ENCODE peak calls at places on chromosome 14, in eight cellular contexts. One of them, this sample, is unnamed. For H3K4me1, the result is how much of the 10 kb centered on the place peaks cover.

GRCh38 chr14:101876539-101876938 is 87.8 kb upstream of the DYNC1H1 start:
- DNase-seq in stomach: peak
- DNase-seq in sigmoid colon: peak
- DNase-seq in H1: no peak
- DNase-seq in K562: no peak
- DNase-seq in upper lobe of left lung: no peak
- DNase-seq in A549: no peak
- DNase-seq in suprapubic skin: no peak
- DNase-seq in this sample: peak

GRCh38 chr14:63266106-63266505 is 52.6 kb downstream of the GPHB5 start:
- DNase-seq in stomach: no peak
- DNase-seq in sigmoid colon: no peak
- DNase-seq in H1: no peak
- DNase-seq in K562: no peak
- DNase-seq in upper lobe of left lung: no peak
- DNase-seq in A549: no peak
- DNase-seq in suprapubic skin: no peak
- DNase-seq in this sample: no peak

GRCh38 chr14:75579882-75580281 is 1.5 kb downstream of the FLVCR2 start:
- DNase-seq in stomach: no peak
- DNase-seq in sigmoid colon: peak
- DNase-seq in H1: no peak
- DNase-seq in K562: no peak
- DNase-seq in upper lobe of left lung: no peak
- DNase-seq in A549: no peak
- DNase-seq in suprapubic skin: no peak
- DNase-seq in this sample: no peak

GRCh38 chr14:55650992-55651391 is 71.0 kb downstream of the KTN1 start:
- DNase-seq in stomach: no peak
- DNase-seq in sigmoid colon: no peak
- DNase-seq in H1: no peak
- DNase-seq in K562: no peak
- DNase-seq in upper lobe of left lung: no peak
- DNase-seq in A549: no peak
- DNase-seq in suprapubic skin: no peak
- DNase-seq in this sample: no peak

GRCh38 chr14:59788176-59788575 is 82.4 kb downstream of the RTN1 start:
- DNase-seq in stomach: peak
- DNase-seq in sigmoid colon: no peak
- DNase-seq in H1: no peak
- DNase-seq in K562: no peak
- DNase-seq in upper lobe of left lung: no peak
- DNase-seq in A549: no peak
- DNase-seq in suprapubic skin: no peak
- DNase-seq in this sample: no peak

GRCh38 chr14:88706425-88706824 is 86.3 kb downstream of the EML5 start:
- DNase-seq in stomach: no peak
- DNase-seq in sigmoid colon: no peak
- DNase-seq in H1: no peak
- DNase-seq in K562: no peak
- DNase-seq in upper lobe of left lung: no peak
- DNase-seq in A549: no peak
- DNase-seq in suprapubic skin: no peak
- DNase-seq in this sample: no peak

GRCh38 chr14:49550284-49551184 is 35.6 kb downstream of the RPS29 start:
- DNase-seq in stomach: no peak
- DNase-seq in sigmoid colon: no peak
- DNase-seq in H1: no peak
- DNase-seq in K562: no peak
- DNase-seq in upper lobe of left lung: no peak
- DNase-seq in A549: peak
- DNase-seq in suprapubic skin: no peak
- DNase-seq in this sample: no peak

GRCh38 chr14:71687115-71687836 is 245.0 kb upstream of the RGS6 start:
- DNase-seq in stomach: no peak
- DNase-seq in sigmoid colon: no peak
- DNase-seq in H1: no peak
- DNase-seq in K562: no peak
- DNase-seq in upper lobe of left lung: no peak
- DNase-seq in A549: no peak
- DNase-seq in suprapubic skin: no peak
- DNase-seq in this sample: no peak

GRCh38 chr14:36701144-36701543 is 39.5 kb downstream of the PAX9 start:
- DNase-seq in stomach: no peak
- DNase-seq in sigmoid colon: no peak
- DNase-seq in H1: no peak
- DNase-seq in K562: no peak
- DNase-seq in upper lobe of left lung: no peak
- DNase-seq in A549: no peak
- DNase-seq in suprapubic skin: no peak
- DNase-seq in this sample: no peak

GRCh38 chr14:102510616-102511520 is 1.3 kb upstream of the ANKRD9 start:
- DNase-seq in stomach: peak
- DNase-seq in sigmoid colon: peak
- DNase-seq in H1: peak
- DNase-seq in K562: peak
- DNase-seq in upper lobe of left lung: peak
- DNase-seq in A549: peak
- DNase-seq in suprapubic skin: no peak
- DNase-seq in this sample: no peak

GRCh38 chr14:73788871-73789590 is 62.6 kb upstream of the PTGR2 start:
- DNase-seq in stomach: no peak
- DNase-seq in sigmoid colon: peak
- DNase-seq in H1: no peak
- DNase-seq in K562: no peak
- DNase-seq in upper lobe of left lung: no peak
- DNase-seq in A549: no peak
- DNase-seq in suprapubic skin: no peak
- DNase-seq in this sample: no peak

GRCh38 chr14:92973265-92973797 is 50.4 kb downstream of the CHGA start:
- DNase-seq in stomach: peak
- DNase-seq in sigmoid colon: peak
- DNase-seq in H1: peak
- DNase-seq in K562: peak
- DNase-seq in upper lobe of left lung: peak
- DNase-seq in A549: peak
- DNase-seq in suprapubic skin: peak
- DNase-seq in this sample: peak

GRCh38 chr14:50792634-50793068 is 38.3 kb downstream of the NIN start:
- DNase-seq in stomach: no peak
- DNase-seq in sigmoid colon: no peak
- DNase-seq in H1: no peak
- DNase-seq in K562: no peak
- DNase-seq in upper lobe of left lung: no peak
- DNase-seq in A549: no peak
- DNase-seq in suprapubic skin: no peak
- DNase-seq in this sample: no peak

GRCh38 chr14:50795127-50795526 is 35.8 kb downstream of the NIN start:
- DNase-seq in stomach: no peak
- DNase-seq in sigmoid colon: no peak
- DNase-seq in H1: no peak
- DNase-seq in K562: no peak
- DNase-seq in upper lobe of left lung: no peak
- DNase-seq in A549: no peak
- DNase-seq in suprapubic skin: no peak
- DNase-seq in this sample: no peak

GRCh38 chr14:50795909-50796308 is 35.1 kb downstream of the NIN start:
- DNase-seq in stomach: no peak
- DNase-seq in sigmoid colon: no peak
- DNase-seq in H1: no peak
- DNase-seq in K562: no peak
- DNase-seq in upper lobe of left lung: no peak
- DNase-seq in A549: no peak
- DNase-seq in suprapubic skin: no peak
- DNase-seq in this sample: no peak

GRCh38 chr14:50792058-50792477 is 38.9 kb downstream of the NIN start:
- DNase-seq in stomach: no peak
- DNase-seq in sigmoid colon: no peak
- DNase-seq in H1: no peak
- DNase-seq in K562: no peak
- DNase-seq in upper lobe of left lung: no peak
- DNase-seq in A549: no peak
- DNase-seq in suprapubic skin: no peak
- DNase-seq in this sample: no peak

DNA sequence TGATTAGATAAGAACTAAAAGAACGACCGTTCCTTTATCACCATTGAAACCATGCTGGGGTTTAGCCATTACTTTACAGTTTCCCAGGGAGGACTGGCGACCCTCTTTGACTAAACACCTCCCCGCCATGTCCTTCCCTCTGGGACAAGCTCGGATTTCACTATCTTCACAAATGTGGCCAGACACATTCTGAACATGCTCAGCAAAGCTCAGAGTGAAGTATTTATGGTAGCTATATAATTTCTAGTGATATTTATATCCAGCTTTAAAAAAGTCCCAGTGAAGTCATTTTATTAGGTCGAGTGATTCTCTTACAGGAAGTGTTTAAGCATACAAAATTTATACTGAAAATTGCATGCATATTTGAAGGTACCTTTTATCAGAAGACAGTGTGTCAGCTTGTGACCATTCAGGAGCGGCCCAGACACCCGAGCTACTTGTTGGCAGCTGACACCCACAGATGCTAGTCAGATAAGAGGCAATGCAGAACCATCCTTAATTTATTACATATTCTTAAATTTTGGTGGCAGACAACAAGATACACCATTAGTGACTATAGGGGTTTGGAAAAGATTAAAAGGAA is 36.8 kb downstream of the NIN start:
- DNase-seq in stomach: no peak
- DNase-seq in sigmoid colon: no peak
- DNase-seq in H1: no peak
- DNase-seq in K562: no peak
- DNase-seq in upper lobe of left lung: no peak
- DNase-seq in A549: no peak
- DNase-seq in suprapubic skin: no peak
- DNase-seq in this sample: no peak
- H3K4me1 ChIP-seq in stomach: under half
- H3K4me1 ChIP-seq in sigmoid colon: under half
- H3K4me1 ChIP-seq in H1: under half
- H3K4me1 ChIP-seq in K562: under half
- H3K4me1 ChIP-seq in upper lobe of left lung: under half
- H3K4me1 ChIP-seq in A549: under half
- H3K4me1 ChIP-seq in suprapubic skin: under half
- H3K4me1 ChIP-seq in this sample: under half

GRCh38 chr14:96294246-96294645 is 38.2 kb downstream of the BDKRB1 start:
- DNase-seq in stomach: no peak
- DNase-seq in sigmoid colon: no peak
- DNase-seq in H1: no peak
- DNase-seq in K562: no peak
- DNase-seq in upper lobe of left lung: peak
- DNase-seq in A549: no peak
- DNase-seq in suprapubic skin: no peak
- DNase-seq in this sample: no peak
- TF ChIP-seq EP300 in stomach: no peak
- TF ChIP-seq EP300 in sigmoid colon: no peak
- TF ChIP-seq EP300 in H1: no peak
- TF ChIP-seq EP300 in K562: no peak
- TF ChIP-seq EP300 in upper lobe of left lung: no peak
- TF ChIP-seq EP300 in A549: no peak
- TF ChIP-seq EP300 in suprapubic skin: no peak
- TF ChIP-seq EP300 in this sample: no peak

DNA sequence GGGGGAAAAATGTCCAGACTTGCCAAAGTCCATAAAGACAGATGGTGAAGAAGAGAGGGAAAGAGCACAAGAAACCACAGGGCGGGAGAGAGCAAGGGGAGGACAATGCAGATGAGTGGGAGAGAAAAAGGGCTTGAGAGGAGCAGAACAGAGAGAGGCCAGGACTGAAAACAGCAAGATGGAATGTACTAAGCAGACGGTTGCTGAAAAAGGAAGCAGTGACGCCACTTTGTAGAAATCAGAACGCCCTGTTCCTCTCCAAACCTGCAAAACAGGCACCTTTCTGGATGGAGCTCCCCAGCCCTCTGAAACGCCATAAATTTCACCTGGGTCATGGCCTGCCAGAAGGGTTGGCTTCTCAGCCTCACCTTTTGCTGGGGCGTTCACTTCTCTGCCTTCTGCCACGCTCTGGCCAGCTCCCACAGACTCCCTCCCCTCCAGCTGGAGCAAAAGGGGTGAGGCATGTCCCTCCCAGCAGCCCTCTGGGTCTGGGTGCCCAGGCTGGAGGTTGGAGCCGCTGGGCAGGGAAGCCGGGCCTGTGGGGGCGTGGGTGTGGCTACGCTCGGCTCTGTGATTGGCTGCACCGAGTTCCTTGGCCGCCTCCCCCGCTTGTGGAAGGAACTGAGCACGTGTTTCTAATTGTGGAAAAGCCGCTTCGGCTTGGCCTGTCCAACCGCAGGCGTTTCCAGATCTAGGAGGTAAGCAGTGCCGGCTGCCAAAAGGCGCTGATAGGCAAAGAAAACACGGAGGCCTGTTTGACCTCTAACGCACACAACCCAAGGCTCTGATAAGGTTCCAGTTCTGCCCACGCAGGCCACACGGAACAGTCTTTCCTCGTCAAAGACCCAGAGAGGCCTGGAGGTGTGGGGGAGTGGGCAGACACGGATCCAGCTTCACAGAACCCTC is 29.3 kb downstream of the SLC7A8 start:
- DNase-seq in stomach: peak
- DNase-seq in sigmoid colon: peak
- DNase-seq in H1: peak
- DNase-seq in K562: peak
- DNase-seq in upper lobe of left lung: peak
- DNase-seq in A549: no peak
- DNase-seq in suprapubic skin: peak
- DNase-seq in this sample: peak
- TF ChIP-seq POLR2A in stomach: no peak
- TF ChIP-seq POLR2A in sigmoid colon: peak
- TF ChIP-seq POLR2A in H1: no peak
- TF ChIP-seq POLR2A in K562: peak
- TF ChIP-seq POLR2A in upper lobe of left lung: peak
- TF ChIP-seq POLR2A in A549: no peak
- TF ChIP-seq POLR2A in suprapubic skin: peak
- TF ChIP-seq POLR2A in this sample: no peak

DNA sequence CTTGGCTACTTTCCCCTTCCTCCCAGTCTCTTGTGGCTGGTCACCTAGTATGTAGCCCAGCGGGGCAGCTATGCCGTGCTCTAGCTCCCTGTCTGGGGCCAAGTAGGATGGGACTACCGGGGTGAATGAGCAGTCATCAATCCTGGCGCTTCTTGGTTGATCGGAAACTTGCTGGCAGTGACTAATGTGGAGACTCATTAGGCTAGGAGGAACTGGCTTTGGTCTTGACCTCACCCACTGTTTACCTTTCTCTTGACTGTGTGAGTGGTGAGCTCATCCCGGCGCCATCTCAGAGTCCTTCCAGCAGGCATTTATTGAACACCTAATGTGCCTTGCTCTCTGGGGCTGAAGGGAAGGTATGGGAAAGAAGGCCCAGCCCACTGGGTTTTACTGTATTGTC is 16.0 kb downstream of the PLEKHG3 start:
- DNase-seq in stomach: peak
- DNase-seq in sigmoid colon: peak
- DNase-seq in H1: no peak
- DNase-seq in K562: no peak
- DNase-seq in upper lobe of left lung: no peak
- DNase-seq in A549: peak
- DNase-seq in suprapubic skin: peak
- DNase-seq in this sample: no peak
- H3K4me1 ChIP-seq in stomach: half or more
- H3K4me1 ChIP-seq in sigmoid colon: half or more
- H3K4me1 ChIP-seq in H1: half or more
- H3K4me1 ChIP-seq in K562: under half
- H3K4me1 ChIP-seq in upper lobe of left lung: half or more
- H3K4me1 ChIP-seq in A549: half or more
- H3K4me1 ChIP-seq in suprapubic skin: half or more
- H3K4me1 ChIP-seq in this sample: half or more

This sample was measured in tibial nerve.